ENCODE peak calls at places on chromosomes 6 and 20, in four cellular contexts. B, X, G and Q are unnamed samples.

GRCh38 chr6:168746013-168746412 is 305.0 kb downstream of the SMOC2 start:
- DNase-seq in G (no peak), B (no peak), X (no peak), Q (no peak)

GRCh38 chr6:3751019-3751729 is at the start of gene PXDC1:
- DNase-seq in G (no peak), B (no peak), X (no peak), Q (no peak)

GRCh38 chr20:59248031-59248684 is 52.3 kb upstream of the EDN3 start:
- DNase-seq in X (no peak), G (no peak), B (no peak), Q (no peak)

GRCh38 chr20:35908007-35908406 is 46.3 kb downstream of the SCAND1 start:
- DNase-seq in X (no peak), G (no peak), B (no peak), Q (no peak)

GRCh38 chr20:50321797-50322480 is 131.3 kb downstream of the CEBPB start:
- DNase-seq in X (no peak), G (peak), B (no peak), Q (no peak)

GRCh38 chr6:8180327-8181161 is 78.2 kb upstream of the EEF1E1 start:
- DNase-seq in B (no peak), X (peak), G (peak), Q (peak)

GRCh38 chr6:143598466-143599080 is 79.2 kb upstream of the PHACTR2 start:
- DNase-seq in X (no peak), G (no peak), B (no peak), Q (no peak)

GRCh38 chr6:161369339-161369738 is 95.5 kb upstream of the AGPAT4 start:
- DNase-seq in X (peak), G (peak), B (no peak), Q (peak)

GRCh38 chr6:161637658-161638057 is 363.8 kb upstream of the AGPAT4 start:
- DNase-seq in X (no peak), B (no peak), G (no peak), Q (no peak)

GRCh38 chr6:170151235-170152110 is 139.4 kb downstream of the DLL1 start:
- DNase-seq in G (no peak), B (no peak), X (no peak), Q (no peak)

GRCh38 chr6:121857551-121857950 is 422.1 kb downstream of the GJA1 start:
- DNase-seq in X (peak), B (no peak), G (no peak), Q (no peak)

GRCh38 chr6:66930559-66931290 is 1223.7 kb upstream of the EYS start:
- DNase-seq in X (no peak), G (peak), B (no peak), Q (no peak)

GRCh38 chr20:63783970-63784369 is 44.4 kb downstream of the SLC2A4RG start:
- DNase-seq in G (no peak), X (no peak), B (no peak), Q (no peak)

GRCh38 chr6:167094820-167095637 is 27.9 kb upstream of the CCR6 start:
- DNase-seq in X (no peak), B (no peak), G (no peak), Q (no peak)

GRCh38 chr6:155272353-155273222 is 8.8 kb downstream of the CLDN20 start:
- DNase-seq in X (no peak), B (no peak), G (peak), Q (no peak)

GRCh38 chr6:31690231-31691077 is 9.6 kb upstream of the LY6G5C start:
- DNase-seq in B (no peak), G (no peak), X (no peak), Q (peak)

GRCh38 chr20:47273591-47274235 is 82.8 kb downstream of the ZMYND8 start:
- DNase-seq in X (no peak), G (peak), B (no peak), Q (no peak)

GRCh38 chr20:15561707-15562106 is 1011.5 kb downstream of the KIF16B start:
- DNase-seq in X (no peak), B (no peak), G (no peak), Q (no peak)

GRCh38 chr20:53087034-53087777 is 115.0 kb downstream of the TSHZ2 start:
- DNase-seq in G (peak), X (no peak), B (no peak), Q (no peak)

GRCh38 chr20:5844063-5844681 is 94.0 kb downstream of the SHLD1 start:
- DNase-seq in X (peak), G (no peak), B (no peak), Q (peak)

GRCh38 chr6:25155221-25155620 is 124.0 kb upstream of the CARMIL1 start:
- DNase-seq in B (no peak), G (no peak), X (no peak), Q (no peak)